ENCODE peak calls at places on chromosome 14, in nine cellular contexts. T is colonic mucosa; G is neural progenitor cell; C is activated T-helper 1 cell treated with Interleukin-2 at 50 U/mL for 16 hours; Y is left ventricle myocardium inferior; B is mesothelial cell of epicardium; D is activated CD4-positive, alpha-beta T cell treated with anti-CD3 and anti-CD28 coated beads for 36 hours; S is CD8-positive, alpha-beta memory T cell; H is fibroblast of lung. K is an unnamed sample.
A peak's percentile ranks its signal among the peaks of the same experiment; 100 is the strongest.

GRCh38 chr14:102071283-102071998 is 15.4 kb downstream of the HSP90AA1 start:
- DNase-seq in T (no peak), G (no peak), C (no peak), Y (no peak), B (no peak), D (no peak), S (no peak), H (peak; percentile 90), K (peak; percentile 83)

GRCh38 chr14:104383088-104383805 is 196.3 kb upstream of the C14orf180 start:
- DNase-seq in T (no peak), G (peak; percentile 81), C (no peak), Y (no peak), B (no peak), D (peak; percentile 2), S (no peak), H (no peak), K (no peak)

GRCh38 chr14:98028156-98028555 is 1231.0 kb downstream of the VRK1 start:
- DNase-seq in T (no peak), G (no peak), C (no peak), Y (no peak), B (no peak), D (no peak), S (no peak), H (peak; percentile 95), K (peak; percentile 73)

GRCh38 chr14:67816326-67817009 is at the start of gene ZFYVE26:
- DNase-seq in T (peak; percentile 97), G (peak; percentile 91), C (peak; percentile 79), Y (peak; percentile 88), B (peak; percentile 77), D (peak; percentile 95), S (peak; percentile 83), H (peak; percentile 94), K (peak; percentile 97)

GRCh38 chr14:71130491-71131179 is 223.4 kb downstream of the PCNX1 start:
- DNase-seq in T (no peak), G (no peak), C (no peak), Y (no peak), B (no peak), D (peak; percentile 53), S (no peak), H (peak; percentile 85), K (peak; percentile 86)

GRCh38 chr14:38079268-38079667 is 128.4 kb upstream of the SSTR1 start:
- DNase-seq in T (no peak), G (no peak), C (no peak), Y (no peak), B (no peak), D (no peak), S (no peak), H (no peak), K (no peak)

GRCh38 chr14:52876311-52876710 is 74.5 kb downstream of the FERMT2 start:
- DNase-seq in T (no peak), G (no peak), C (no peak), Y (no peak), B (no peak), D (no peak), S (no peak), H (peak; percentile 72), K (peak; percentile 60)

GRCh38 chr14:90453401-90453951 is 56.6 kb downstream of the CALM1 start:
- DNase-seq in T (no peak), G (no peak), C (no peak), Y (peak; percentile 24), B (no peak), D (no peak), S (no peak), H (peak; percentile 48), K (peak; percentile 78)

GRCh38 chr14:77654001-77654431 is 37.6 kb upstream of the SPTLC2 start:
- DNase-seq in T (no peak), G (peak; percentile 85), C (no peak), Y (no peak), B (no peak), D (no peak), S (no peak), H (no peak), K (no peak)

GRCh38 chr14:89958966-89959365 is 3.2 kb downstream of the TDP1 start:
- DNase-seq in T (no peak), G (no peak), C (no peak), Y (no peak), B (no peak), D (no peak), S (no peak), H (no peak), K (peak; percentile 23)

GRCh38 chr14:105088812-105089745 is 23.8 kb upstream of the GPR132 start:
- DNase-seq in T (no peak), G (no peak), C (no peak), Y (no peak), B (no peak), D (no peak), S (no peak), H (peak; percentile 35), K (peak; percentile 38)

GRCh38 chr14:52678591-52678990 is 16.8 kb downstream of the ERO1A start:
- DNase-seq in T (no peak), G (no peak), C (no peak), Y (no peak), B (no peak), D (no peak), S (no peak), H (no peak), K (no peak)

GRCh38 chr14:34713681-34714319 is 593 bp downstream of the CFL2 start:
- DNase-seq in T (peak; percentile 35), G (peak; percentile 26), C (no peak), Y (peak; percentile 22), B (no peak), D (peak; percentile 68), S (no peak), H (peak; percentile 87), K (peak; percentile 76)

GRCh38 chr14:38716871-38717270 is 386.2 kb downstream of the SEC23A start:
- DNase-seq in T (no peak), G (no peak), C (no peak), Y (no peak), B (no peak), D (no peak), S (no peak), H (peak; percentile 13), K (no peak)

GRCh38 chr14:100741956-100742355 is 15.3 kb downstream of the DLK1 start:
- DNase-seq in T (no peak), G (no peak), C (no peak), Y (no peak), B (no peak), D (no peak), S (no peak), H (no peak), K (no peak)